ENCODE peak calls at places on chromosomes 4 and X, in nine cellular contexts. One of them, this sample, is unnamed.

GRCh38 chrX:155577682-155578081 is 35.1 kb downstream of the TMLHE start:
- DNase-seq in pancreas: no peak
- DNase-seq in fibroblast of lung: no peak
- DNase-seq in GM23248: no peak
- DNase-seq in PC-3: no peak
- DNase-seq in cardiac muscle cell: no peak
- DNase-seq in MM.1S: peak; percentile 68
- DNase-seq in CD8-positive, alpha-beta T cell: no peak
- DNase-seq in effector memory CD4-positive, alpha-beta T cell: no peak
- DNase-seq in this sample: no peak

GRCh38 chrX:9562851-9563250 is 98.0 kb downstream of the TBL1X start:
- DNase-seq in fibroblast of lung: peak; percentile 87
- DNase-seq in GM23248: peak; percentile 84
- DNase-seq in PC-3: peak; percentile 56
- DNase-seq in effector memory CD4-positive, alpha-beta T cell: no peak
- DNase-seq in CD8-positive, alpha-beta T cell: no peak
- DNase-seq in cardiac muscle cell: peak; percentile 12
- DNase-seq in pancreas: no peak
- DNase-seq in MM.1S: no peak
- DNase-seq in this sample: no peak

GRCh38 chr4:95556460-95556859 is 7.7 kb upstream of the UNC5C start:
- DNase-seq in CD8-positive, alpha-beta T cell: no peak
- DNase-seq in effector memory CD4-positive, alpha-beta T cell: no peak
- DNase-seq in fibroblast of lung: peak; percentile 69
- DNase-seq in cardiac muscle cell: no peak
- DNase-seq in PC-3: no peak
- DNase-seq in GM23248: no peak
- DNase-seq in pancreas: no peak
- DNase-seq in MM.1S: no peak
- DNase-seq in this sample: no peak

GRCh38 chr4:74283614-74284013 is 24.7 kb upstream of the EPGN start:
- DNase-seq in cardiac muscle cell: no peak
- DNase-seq in fibroblast of lung: peak; percentile 44
- DNase-seq in effector memory CD4-positive, alpha-beta T cell: no peak
- DNase-seq in pancreas: no peak
- DNase-seq in GM23248: peak; percentile 84
- DNase-seq in MM.1S: no peak
- DNase-seq in CD8-positive, alpha-beta T cell: no peak
- DNase-seq in PC-3: peak; percentile 95
- DNase-seq in this sample: no peak

GRCh38 chrX:67555578-67556203 is 11.9 kb downstream of the AR start:
- DNase-seq in PC-3: peak; percentile 10
- DNase-seq in effector memory CD4-positive, alpha-beta T cell: no peak
- DNase-seq in pancreas: peak; percentile 34
- DNase-seq in MM.1S: peak; percentile 27
- DNase-seq in cardiac muscle cell: peak; percentile 26
- DNase-seq in GM23248: peak; percentile 60
- DNase-seq in fibroblast of lung: peak; percentile 36
- DNase-seq in CD8-positive, alpha-beta T cell: no peak
- DNase-seq in this sample: peak; percentile 48

GRCh38 chrX:10725071-10725470 is 104.7 kb upstream of the MID1 start:
- DNase-seq in fibroblast of lung: no peak
- DNase-seq in CD8-positive, alpha-beta T cell: no peak
- DNase-seq in GM23248: no peak
- DNase-seq in cardiac muscle cell: no peak
- DNase-seq in effector memory CD4-positive, alpha-beta T cell: no peak
- DNase-seq in PC-3: peak; percentile 52
- DNase-seq in pancreas: no peak
- DNase-seq in MM.1S: no peak
- DNase-seq in this sample: no peak

GRCh38 chrX:129783176-129783776 is 3.5 kb downstream of the SASH3 start:
- DNase-seq in GM23248: no peak
- DNase-seq in MM.1S: no peak
- DNase-seq in effector memory CD4-positive, alpha-beta T cell: no peak
- DNase-seq in CD8-positive, alpha-beta T cell: no peak
- DNase-seq in PC-3: no peak
- DNase-seq in pancreas: no peak
- DNase-seq in cardiac muscle cell: no peak
- DNase-seq in fibroblast of lung: no peak
- DNase-seq in this sample: no peak

GRCh38 chr4:31020363-31020762 is 300.2 kb downstream of the PCDH7 start:
- DNase-seq in pancreas: no peak
- DNase-seq in cardiac muscle cell: no peak
- DNase-seq in effector memory CD4-positive, alpha-beta T cell: no peak
- DNase-seq in fibroblast of lung: no peak
- DNase-seq in PC-3: no peak
- DNase-seq in MM.1S: no peak
- DNase-seq in CD8-positive, alpha-beta T cell: no peak
- DNase-seq in GM23248: no peak
- DNase-seq in this sample: no peak

GRCh38 chr4:25223770-25224375 is 10.0 kb upstream of the PI4K2B start:
- DNase-seq in PC-3: peak; percentile 41
- DNase-seq in MM.1S: no peak
- DNase-seq in CD8-positive, alpha-beta T cell: no peak
- DNase-seq in fibroblast of lung: peak; percentile 52
- DNase-seq in GM23248: peak; percentile 8
- DNase-seq in cardiac muscle cell: no peak
- DNase-seq in effector memory CD4-positive, alpha-beta T cell: no peak
- DNase-seq in pancreas: no peak
- DNase-seq in this sample: no peak

GRCh38 chr4:159051245-159052071 is 51.4 kb upstream of the RAPGEF2 start:
- DNase-seq in cardiac muscle cell: no peak
- DNase-seq in pancreas: no peak
- DNase-seq in MM.1S: peak; percentile 85
- DNase-seq in CD8-positive, alpha-beta T cell: no peak
- DNase-seq in PC-3: no peak
- DNase-seq in fibroblast of lung: no peak
- DNase-seq in GM23248: no peak
- DNase-seq in effector memory CD4-positive, alpha-beta T cell: no peak
- DNase-seq in this sample: no peak

GRCh38 chrX:132491191-132491590 is 2.4 kb upstream of the MBNL3 start:
- DNase-seq in cardiac muscle cell: no peak
- DNase-seq in pancreas: peak; percentile 28
- DNase-seq in fibroblast of lung: no peak
- DNase-seq in effector memory CD4-positive, alpha-beta T cell: no peak
- DNase-seq in MM.1S: peak; percentile 63
- DNase-seq in CD8-positive, alpha-beta T cell: no peak
- DNase-seq in GM23248: no peak
- DNase-seq in PC-3: peak; percentile 79
- DNase-seq in this sample: no peak

GRCh38 chr4:138522366-138522765 is 280.2 kb upstream of the SLC7A11 start:
- DNase-seq in MM.1S: peak; percentile 16
- DNase-seq in PC-3: peak; percentile 61
- DNase-seq in CD8-positive, alpha-beta T cell: no peak
- DNase-seq in cardiac muscle cell: peak; percentile 6
- DNase-seq in fibroblast of lung: peak; percentile 37
- DNase-seq in effector memory CD4-positive, alpha-beta T cell: no peak
- DNase-seq in pancreas: no peak
- DNase-seq in GM23248: peak; percentile 56
- DNase-seq in this sample: peak; percentile 10

GRCh38 chrX:148333989-148334388 is 166.4 kb upstream of the AFF2 start:
- DNase-seq in cardiac muscle cell: no peak
- DNase-seq in MM.1S: no peak
- DNase-seq in CD8-positive, alpha-beta T cell: no peak
- DNase-seq in GM23248: no peak
- DNase-seq in fibroblast of lung: no peak
- DNase-seq in pancreas: no peak
- DNase-seq in PC-3: no peak
- DNase-seq in effector memory CD4-positive, alpha-beta T cell: no peak
- DNase-seq in this sample: no peak

GRCh38 chrX:96987228-96987627 is 103.5 kb downstream of the RPA4 start:
- DNase-seq in pancreas: no peak
- DNase-seq in fibroblast of lung: peak; percentile 49
- DNase-seq in GM23248: peak; percentile 26
- DNase-seq in effector memory CD4-positive, alpha-beta T cell: no peak
- DNase-seq in PC-3: peak; percentile 15
- DNase-seq in cardiac muscle cell: no peak
- DNase-seq in CD8-positive, alpha-beta T cell: no peak
- DNase-seq in MM.1S: no peak
- DNase-seq in this sample: no peak

GRCh38 chr4:147830987-147831386 is 99.1 kb downstream of the ARHGAP10 start:
- DNase-seq in fibroblast of lung: peak; percentile 63
- DNase-seq in PC-3: peak; percentile 55
- DNase-seq in cardiac muscle cell: no peak
- DNase-seq in GM23248: peak; percentile 70
- DNase-seq in pancreas: no peak
- DNase-seq in effector memory CD4-positive, alpha-beta T cell: no peak
- DNase-seq in CD8-positive, alpha-beta T cell: no peak
- DNase-seq in MM.1S: no peak
- DNase-seq in this sample: peak; percentile 39

GRCh38 chr4:147830102-147830463 is 98.2 kb downstream of the ARHGAP10 start:
- DNase-seq in PC-3: no peak
- DNase-seq in fibroblast of lung: no peak
- DNase-seq in effector memory CD4-positive, alpha-beta T cell: no peak
- DNase-seq in CD8-positive, alpha-beta T cell: no peak
- DNase-seq in GM23248: no peak
- DNase-seq in cardiac muscle cell: no peak
- DNase-seq in MM.1S: no peak
- DNase-seq in pancreas: no peak
- DNase-seq in this sample: no peak

GRCh38 chr4:147826288-147826646 is 94.4 kb downstream of the ARHGAP10 start:
- DNase-seq in cardiac muscle cell: no peak
- DNase-seq in fibroblast of lung: no peak
- DNase-seq in pancreas: peak; percentile 78
- DNase-seq in effector memory CD4-positive, alpha-beta T cell: no peak
- DNase-seq in PC-3: peak; percentile 5
- DNase-seq in MM.1S: no peak
- DNase-seq in GM23248: no peak
- DNase-seq in CD8-positive, alpha-beta T cell: no peak
- DNase-seq in this sample: no peak

GRCh38 chr4:147829401-147830101 is 97.7 kb downstream of the ARHGAP10 start:
- DNase-seq in cardiac muscle cell: peak; percentile 9
- DNase-seq in fibroblast of lung: peak; percentile 79
- DNase-seq in GM23248: peak; percentile 10
- DNase-seq in CD8-positive, alpha-beta T cell: no peak
- DNase-seq in pancreas: no peak
- DNase-seq in effector memory CD4-positive, alpha-beta T cell: no peak
- DNase-seq in MM.1S: no peak
- DNase-seq in PC-3: no peak
- DNase-seq in this sample: no peak

GRCh38 chr4:147828361-147828760 is 96.5 kb downstream of the ARHGAP10 start:
- DNase-seq in cardiac muscle cell: no peak
- DNase-seq in MM.1S: no peak
- DNase-seq in pancreas: no peak
- DNase-seq in CD8-positive, alpha-beta T cell: no peak
- DNase-seq in GM23248: peak; percentile 68
- DNase-seq in effector memory CD4-positive, alpha-beta T cell: no peak
- DNase-seq in fibroblast of lung: peak; percentile 47
- DNase-seq in PC-3: peak; percentile 4
- DNase-seq in this sample: no peak
- H3K27ac ChIP-seq in cardiac muscle cell: no peak overlapping the region
- H3K27ac ChIP-seq in MM.1S: no peak overlapping the region
- H3K27ac ChIP-seq in pancreas: no peak overlapping the region
- H3K27ac ChIP-seq in CD8-positive, alpha-beta T cell: no peak overlapping the region
- H3K27ac ChIP-seq in GM23248: peak overlapping the region; percentile 2
- H3K27ac ChIP-seq in effector memory CD4-positive, alpha-beta T cell: no peak overlapping the region
- H3K27ac ChIP-seq in fibroblast of lung: no peak overlapping the region
- H3K27ac ChIP-seq in PC-3: no peak overlapping the region
- H3K27ac ChIP-seq in this sample: no peak overlapping the region

DNA sequence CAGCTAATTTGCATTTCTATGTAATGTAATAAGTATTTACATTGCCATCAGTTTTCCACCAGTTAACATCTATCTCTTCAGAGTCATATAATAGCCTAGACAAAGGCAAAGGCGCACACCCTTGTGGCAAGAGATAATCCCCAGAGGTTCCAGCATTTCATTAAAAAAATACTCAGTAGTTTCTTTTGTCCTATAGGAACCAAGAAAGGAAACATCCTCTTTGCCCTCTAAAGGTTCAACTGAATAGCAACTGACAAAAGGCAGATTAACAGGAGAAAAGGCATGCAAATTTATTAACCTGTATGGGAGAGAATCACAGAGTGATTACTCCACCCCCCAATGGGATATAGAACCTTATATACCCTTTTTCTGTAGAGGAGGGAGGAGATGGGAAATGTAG is 48.4 kb downstream of the MAGEB17 start:
- DNase-seq in PC-3: no peak
- DNase-seq in cardiac muscle cell: no peak
- DNase-seq in fibroblast of lung: no peak
- DNase-seq in GM23248: no peak
- DNase-seq in CD8-positive, alpha-beta T cell: no peak
- DNase-seq in pancreas: no peak
- DNase-seq in MM.1S: no peak
- DNase-seq in effector memory CD4-positive, alpha-beta T cell: no peak
- DNase-seq in this sample: no peak
- H3K4me3 ChIP-seq in PC-3: no peak overlapping the region
- H3K4me3 ChIP-seq in cardiac muscle cell: no peak overlapping the region
- H3K4me3 ChIP-seq in fibroblast of lung: no peak overlapping the region
- H3K4me3 ChIP-seq in GM23248: no peak overlapping the region
- H3K4me3 ChIP-seq in CD8-positive, alpha-beta T cell: no peak overlapping the region
- H3K4me3 ChIP-seq in pancreas: no peak overlapping the region
- H3K4me3 ChIP-seq in MM.1S: no peak overlapping the region
- H3K4me3 ChIP-seq in effector memory CD4-positive, alpha-beta T cell: no peak overlapping the region
- H3K4me3 ChIP-seq in this sample: no peak overlapping the region

GRCh38 chr4:36609631-36610030 is 328.2 kb downstream of the DTHD1 start:
- DNase-seq in PC-3: no peak
- DNase-seq in effector memory CD4-positive, alpha-beta T cell: no peak
- DNase-seq in fibroblast of lung: no peak
- DNase-seq in MM.1S: no peak
- DNase-seq in GM23248: no peak
- DNase-seq in CD8-positive, alpha-beta T cell: no peak
- DNase-seq in cardiac muscle cell: no peak
- DNase-seq in pancreas: no peak
- DNase-seq in this sample: no peak
- H3K36me3 ChIP-seq in PC-3: no peaks in the 10 kb centered on the region
- H3K36me3 ChIP-seq in effector memory CD4-positive, alpha-beta T cell: no peaks in the 10 kb centered on the region
- H3K36me3 ChIP-seq in fibroblast of lung: no peaks in the 10 kb centered on the region
- H3K36me3 ChIP-seq in MM.1S: no peaks in the 10 kb centered on the region
- H3K36me3 ChIP-seq in GM23248: no peaks in the 10 kb centered on the region
- H3K36me3 ChIP-seq in CD8-positive, alpha-beta T cell: no peaks in the 10 kb centered on the region
- H3K36me3 ChIP-seq in cardiac muscle cell: no peaks in the 10 kb centered on the region
- H3K36me3 ChIP-seq in pancreas: no peaks in the 10 kb centered on the region
- H3K36me3 ChIP-seq in this sample: no peaks in the 10 kb centered on the region

GRCh38 chr4:181970356-181970755 is 272.8 kb upstream of the TENM3 start:
- DNase-seq in fibroblast of lung: no peak
- DNase-seq in pancreas: no peak
- DNase-seq in GM23248: no peak
- DNase-seq in effector memory CD4-positive, alpha-beta T cell: no peak
- DNase-seq in CD8-positive, alpha-beta T cell: no peak
- DNase-seq in PC-3: no peak
- DNase-seq in MM.1S: peak; percentile 53
- DNase-seq in cardiac muscle cell: no peak
- DNase-seq in this sample: no peak

GRCh38 chr4:181964731-181965130 is 278.5 kb upstream of the TENM3 start:
- DNase-seq in cardiac muscle cell: no peak
- DNase-seq in MM.1S: no peak
- DNase-seq in effector memory CD4-positive, alpha-beta T cell: no peak
- DNase-seq in pancreas: no peak
- DNase-seq in PC-3: no peak
- DNase-seq in CD8-positive, alpha-beta T cell: no peak
- DNase-seq in fibroblast of lung: no peak
- DNase-seq in GM23248: no peak
- DNase-seq in this sample: no peak

GRCh38 chr4:181966084-181966483 is 277.1 kb upstream of the TENM3 start:
- DNase-seq in fibroblast of lung: no peak
- DNase-seq in GM23248: peak; percentile 47
- DNase-seq in pancreas: no peak
- DNase-seq in MM.1S: peak; percentile 23
- DNase-seq in PC-3: no peak
- DNase-seq in effector memory CD4-positive, alpha-beta T cell: no peak
- DNase-seq in cardiac muscle cell: no peak
- DNase-seq in CD8-positive, alpha-beta T cell: no peak
- DNase-seq in this sample: no peak

GRCh38 chr4:181968371-181968770 is 274.8 kb upstream of the TENM3 start:
- DNase-seq in pancreas: no peak
- DNase-seq in MM.1S: no peak
- DNase-seq in cardiac muscle cell: no peak
- DNase-seq in effector memory CD4-positive, alpha-beta T cell: no peak
- DNase-seq in fibroblast of lung: peak; percentile 35
- DNase-seq in PC-3: no peak
- DNase-seq in GM23248: peak; percentile 60
- DNase-seq in CD8-positive, alpha-beta T cell: no peak
- DNase-seq in this sample: no peak

GRCh38 chr4:181967401-181967800 is 275.8 kb upstream of the TENM3 start:
- DNase-seq in GM23248: no peak
- DNase-seq in effector memory CD4-positive, alpha-beta T cell: no peak
- DNase-seq in fibroblast of lung: no peak
- DNase-seq in pancreas: no peak
- DNase-seq in CD8-positive, alpha-beta T cell: no peak
- DNase-seq in PC-3: no peak
- DNase-seq in cardiac muscle cell: peak; percentile 62
- DNase-seq in MM.1S: no peak
- DNase-seq in this sample: no peak
- H3K27ac ChIP-seq in GM23248: no peak overlapping the region
- H3K27ac ChIP-seq in effector memory CD4-positive, alpha-beta T cell: no peak overlapping the region
- H3K27ac ChIP-seq in fibroblast of lung: no peak overlapping the region
- H3K27ac ChIP-seq in pancreas: no peak overlapping the region
- H3K27ac ChIP-seq in CD8-positive, alpha-beta T cell: no peak overlapping the region
- H3K27ac ChIP-seq in PC-3: no peak overlapping the region
- H3K27ac ChIP-seq in cardiac muscle cell: no peak overlapping the region
- H3K27ac ChIP-seq in MM.1S: no peak overlapping the region
- H3K27ac ChIP-seq in this sample: no peak overlapping the region

This sample was measured in WERI-Rb-1.